ENCODE peak calls at places on chromosomes 6 and 20, in eight cellular contexts. One of them, this sample, is unnamed.

GRCh38 chr20:49607568-49607967 is 39.6 kb upstream of the PTGIS start:
- DNase-seq in HEK293T: no peak
- DNase-seq in NCI-H1092: no peak
- DNase-seq in A673: no peak
- DNase-seq in effector CD4-positive, alpha-beta T cell: no peak
- DNase-seq in NCI-H1930: no peak
- DNase-seq in neuronal stem cell: no peak
- DNase-seq in activated T-helper 9 cell treated with anti-CD3 and anti-CD28 coated beads, Interleukin-2, amount 50 U/mL, for 16 hours: no peak
- DNase-seq in this sample: no peak

GRCh38 chr6:170162011-170162770 is 128.7 kb downstream of the DLL1 start:
- DNase-seq in effector CD4-positive, alpha-beta T cell: no peak
- DNase-seq in NCI-H1930: no peak
- DNase-seq in HEK293T: no peak
- DNase-seq in activated T-helper 9 cell treated with anti-CD3 and anti-CD28 coated beads, Interleukin-2, amount 50 U/mL, for 16 hours: no peak
- DNase-seq in A673: no peak
- DNase-seq in neuronal stem cell: no peak
- DNase-seq in NCI-H1092: no peak
- DNase-seq in this sample: no peak

GRCh38 chr6:157403684-157404051 is 22.7 kb downstream of the ZDHHC14 start:
- DNase-seq in A673: no peak
- DNase-seq in NCI-H1930: no peak
- DNase-seq in NCI-H1092: no peak
- DNase-seq in HEK293T: no peak
- DNase-seq in activated T-helper 9 cell treated with anti-CD3 and anti-CD28 coated beads, Interleukin-2, amount 50 U/mL, for 16 hours: no peak
- DNase-seq in neuronal stem cell: no peak
- DNase-seq in effector CD4-positive, alpha-beta T cell: no peak
- DNase-seq in this sample: no peak

GRCh38 chr6:118934461-118935330 is at the start of gene MCM9:
- DNase-seq in effector CD4-positive, alpha-beta T cell: peak
- DNase-seq in NCI-H1092: peak
- DNase-seq in neuronal stem cell: peak
- DNase-seq in activated T-helper 9 cell treated with anti-CD3 and anti-CD28 coated beads, Interleukin-2, amount 50 U/mL, for 16 hours: peak
- DNase-seq in NCI-H1930: peak
- DNase-seq in HEK293T: peak
- DNase-seq in A673: peak
- DNase-seq in this sample: peak

GRCh38 chr20:52783769-52784168 is 188.4 kb upstream of the TSHZ2 start:
- DNase-seq in neuronal stem cell: no peak
- DNase-seq in activated T-helper 9 cell treated with anti-CD3 and anti-CD28 coated beads, Interleukin-2, amount 50 U/mL, for 16 hours: no peak
- DNase-seq in NCI-H1092: no peak
- DNase-seq in A673: peak
- DNase-seq in NCI-H1930: no peak
- DNase-seq in effector CD4-positive, alpha-beta T cell: no peak
- DNase-seq in HEK293T: peak
- DNase-seq in this sample: no peak

GRCh38 chr6:70547313-70547712 is 19.4 kb upstream of the SDHAF4 start:
- DNase-seq in effector CD4-positive, alpha-beta T cell: no peak
- DNase-seq in NCI-H1930: no peak
- DNase-seq in neuronal stem cell: no peak
- DNase-seq in activated T-helper 9 cell treated with anti-CD3 and anti-CD28 coated beads, Interleukin-2, amount 50 U/mL, for 16 hours: no peak
- DNase-seq in A673: peak
- DNase-seq in HEK293T: no peak
- DNase-seq in NCI-H1092: no peak
- DNase-seq in this sample: no peak

GRCh38 chr20:23162887-23163286 is 76.8 kb upstream of the CD93 start:
- DNase-seq in neuronal stem cell: no peak
- DNase-seq in effector CD4-positive, alpha-beta T cell: no peak
- DNase-seq in NCI-H1092: no peak
- DNase-seq in NCI-H1930: no peak
- DNase-seq in activated T-helper 9 cell treated with anti-CD3 and anti-CD28 coated beads, Interleukin-2, amount 50 U/mL, for 16 hours: no peak
- DNase-seq in A673: no peak
- DNase-seq in HEK293T: no peak
- DNase-seq in this sample: no peak

GRCh38 chr6:17311595-17312311 is 30.6 kb downstream of the RBM24 start:
- DNase-seq in effector CD4-positive, alpha-beta T cell: no peak
- DNase-seq in NCI-H1930: no peak
- DNase-seq in neuronal stem cell: no peak
- DNase-seq in HEK293T: peak
- DNase-seq in NCI-H1092: no peak
- DNase-seq in A673: no peak
- DNase-seq in activated T-helper 9 cell treated with anti-CD3 and anti-CD28 coated beads, Interleukin-2, amount 50 U/mL, for 16 hours: no peak
- DNase-seq in this sample: peak

GRCh38 chr6:34057191-34057590 is 88.7 kb downstream of the GRM4 start:
- DNase-seq in NCI-H1930: no peak
- DNase-seq in activated T-helper 9 cell treated with anti-CD3 and anti-CD28 coated beads, Interleukin-2, amount 50 U/mL, for 16 hours: no peak
- DNase-seq in A673: no peak
- DNase-seq in neuronal stem cell: no peak
- DNase-seq in effector CD4-positive, alpha-beta T cell: no peak
- DNase-seq in NCI-H1092: no peak
- DNase-seq in HEK293T: no peak
- DNase-seq in this sample: no peak

GRCh38 chr20:57592263-57593092 is 27.7 kb downstream of the ZBP1 start:
- DNase-seq in NCI-H1092: no peak
- DNase-seq in effector CD4-positive, alpha-beta T cell: no peak
- DNase-seq in HEK293T: no peak
- DNase-seq in A673: no peak
- DNase-seq in neuronal stem cell: no peak
- DNase-seq in activated T-helper 9 cell treated with anti-CD3 and anti-CD28 coated beads, Interleukin-2, amount 50 U/mL, for 16 hours: no peak
- DNase-seq in NCI-H1930: no peak
- DNase-seq in this sample: no peak

This sample was measured in NCI-H524 treated with DMSO at 0.1 percent for 48 hours.